ENCODE peak calls at places on chromosomes 11 and 22, in eight cellular contexts. O is GM12865, L is fibroblast of lung, P is dorsolateral prefrontal cortex, E is tibial artery, V is BE2C, U is AG04450, X is AG09309. M is an unnamed sample.

GRCh38 chr22:37912171-37912570 is 6.1 kb downstream of the MICALL1 start:
- DNase-seq in O (no peak), L (no peak), P (no peak), E (no peak), V (no peak), U (no peak), X (no peak), M (no peak)

GRCh38 chr22:20654343-20655208 is 119.3 kb upstream of the SERPIND1 start:
- DNase-seq in O (no peak), L (no peak), P (no peak), E (no peak), V (no peak), U (no peak), X (no peak), M (no peak)

GRCh38 chr11:20483931-20484330 is 96.4 kb downstream of the PRMT3 start:
- DNase-seq in O (no peak), L (peak), P (no peak), E (no peak), V (no peak), U (no peak), X (no peak), M (no peak)

GRCh38 chr22:43169310-43170130 is 17.4 kb downstream of the TTLL12 start:
- DNase-seq in O (no peak), L (no peak), P (no peak), E (no peak), V (no peak), U (no peak), X (no peak), M (no peak)

GRCh38 chr11:44978961-44979331 is 28.3 kb upstream of the TP53I11 start:
- DNase-seq in O (no peak), L (no peak), P (no peak), E (no peak), V (no peak), U (no peak), X (no peak), M (no peak)

GRCh38 chr22:23175817-23176644 is 4.3 kb upstream of the BCR start:
- DNase-seq in O (peak), L (no peak), P (no peak), E (no peak), V (no peak), U (no peak), X (no peak), M (no peak)

GRCh38 chr11:88815505-88815904 is 250.3 kb downstream of the GRM5 start:
- DNase-seq in O (no peak), L (no peak), P (no peak), E (no peak), V (no peak), U (no peak), X (no peak), M (no peak)

GRCh38 chr11:112949781-112950575 is 11.2 kb upstream of the NCAM1 start:
- DNase-seq in O (no peak), L (no peak), P (no peak), E (no peak), V (no peak), U (no peak), X (no peak), M (no peak)

GRCh38 chr11:69472766-69473519 is 8.5 kb upstream of the LINC01488 start:
- DNase-seq in O (no peak), L (no peak), P (no peak), E (no peak), V (no peak), U (no peak), X (no peak), M (no peak)

GRCh38 chr11:120830092-120830491 is 193.8 kb upstream of the TBCEL start:
- DNase-seq in O (no peak), L (no peak), P (peak), E (no peak), V (no peak), U (no peak), X (no peak), M (no peak)

GRCh38 chr22:29208502-29208862 is 2.8 kb downstream of the EMID1 start:
- DNase-seq in O (no peak), L (no peak), P (no peak), E (no peak), V (no peak), U (no peak), X (no peak), M (no peak)
- TF ChIP-seq CTCF in O (peak), L (no peak), P (no peak), E (no peak), V (no peak), U (peak), X (no peak), M (peak)

GRCh38 chr11:111123463-111124398 is 121.8 kb upstream of the POU2AF2 start:
- DNase-seq in O (no peak), L (no peak), P (peak), E (no peak), V (no peak), U (no peak), X (no peak), M (no peak)

DNA sequence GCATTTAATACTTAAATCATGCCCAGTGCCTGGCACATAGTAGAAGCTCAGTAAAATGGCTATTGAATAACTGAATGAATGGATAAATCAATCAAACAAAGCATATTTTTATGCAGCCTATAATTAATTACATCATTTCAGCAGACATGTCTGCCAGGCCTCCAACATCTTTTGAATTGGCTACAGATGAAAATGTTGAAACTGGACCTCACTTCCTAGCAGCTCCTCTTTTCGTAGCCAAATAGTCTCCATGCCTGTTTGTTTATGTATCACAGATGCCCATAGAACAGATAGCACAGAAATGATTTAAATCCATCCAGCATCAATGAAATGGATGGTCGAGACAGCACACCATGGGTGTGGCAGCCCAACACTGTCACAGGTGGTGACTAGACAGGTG is 117.1 kb upstream of the POU2AF2 start:
- DNase-seq in O (no peak), L (no peak), P (no peak), E (no peak), V (no peak), U (no peak), X (no peak), M (no peak)
- H3K4me3 ChIP-seq in O (no peak), L (no peak), P (no peak), E (no peak), V (no peak), U (no peak), X (no peak), M (no peak)

GRCh38 chr11:84398017-84398626 is 1112.0 kb upstream of the CCDC90B start:
- DNase-seq in O (peak), L (peak), P (no peak), E (no peak), V (peak), U (no peak), X (peak), M (no peak)
- TF ChIP-seq CTCF in O (peak), L (no peak), P (peak), E (no peak), V (peak), U (peak), X (peak), M (peak)

DNA sequence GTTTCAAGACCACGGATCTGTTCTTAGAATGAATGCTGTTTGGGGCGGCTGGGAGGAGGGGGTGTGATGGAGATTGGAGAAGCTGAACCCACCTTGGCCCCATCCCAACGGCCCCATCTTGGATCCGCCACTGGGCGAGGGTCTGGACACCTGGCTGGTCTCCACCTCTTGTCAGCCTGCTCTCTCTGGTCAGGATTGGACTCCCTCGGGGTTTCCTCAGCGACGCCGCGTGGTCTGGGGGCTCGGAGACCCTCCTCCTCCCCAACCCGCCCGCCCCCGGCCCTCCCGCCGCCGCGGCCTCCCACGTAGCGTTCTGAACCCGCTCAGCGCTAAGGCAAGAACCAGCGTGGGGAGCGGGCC is 4.3 kb upstream of the FLI1 start:
- DNase-seq in O (no peak), L (no peak), P (no peak), E (no peak), V (no peak), U (no peak), X (no peak), M (no peak)
- H3K4me3 ChIP-seq in O (no peak), L (no peak), P (no peak), E (peak), V (no peak), U (no peak), X (no peak), M (no peak)

GRCh38 chr22:26393929-26394328 is 35.1 kb upstream of the ASPHD2 start:
- DNase-seq in O (no peak), L (no peak), P (no peak), E (no peak), V (no peak), U (no peak), X (no peak), M (no peak)
- TF ChIP-seq CTCF in O (peak), L (peak), P (no peak), E (no peak), V (no peak), U (peak), X (peak), M (peak)

M was measured in astrocyte of the cerebellum.